ENCODE peak calls at places on chromosomes 13 and 19, in nine cellular contexts. V is neuronal stem cell; A is BE2C; I is CD4-positive, alpha-beta memory T cell; Y is heart right ventricle; M is mesendoderm; F is pancreas; E is neural progenitor cell; L is endothelial cell of umbilical vein. X is an unnamed sample.
A peak's percentile ranks its signal among the peaks of the same experiment; 100 is the strongest.

GRCh38 chr19:52600639-52601024 is 30.5 kb downstream of the ZNF701 start:
- DNase-seq in V (no peak), Y (no peak), E (no peak), I (no peak), A (no peak), F (no peak), L (no peak), M (no peak), X (no peak)

GRCh38 chr13:35865341-35866240 is 265.6 kb downstream of the DCLK1 start:
- DNase-seq in A (no peak), M (no peak), L (no peak), E (no peak), I (no peak), V (no peak), Y (no peak), F (no peak), X (no peak)

GRCh38 chr13:31859546-31859945 is 120.2 kb downstream of the RXFP2 start:
- DNase-seq in E (no peak), I (no peak), V (no peak), F (no peak), M (no peak), A (peak; percentile 44), L (no peak), Y (no peak), X (no peak)

GRCh38 chr19:12996542-12997094 is 1.3 kb downstream of the NFIX start:
- DNase-seq in L (peak; percentile 23), I (no peak), F (peak; percentile 48), M (peak; percentile 33), E (peak; percentile 73), A (no peak), V (no peak), Y (peak; percentile 40), X (peak; percentile 83)

GRCh38 chr19:41734585-41734984 is 20.7 kb upstream of the CEACAM6 start:
- DNase-seq in Y (no peak), V (no peak), F (no peak), L (no peak), A (no peak), M (no peak), I (no peak), E (no peak), X (no peak)

GRCh38 chr13:82751221-82751620 is 1131.1 kb downstream of the SLITRK1 start:
- DNase-seq in A (no peak), Y (no peak), E (no peak), I (no peak), M (no peak), F (no peak), V (no peak), L (no peak), X (no peak)

GRCh38 chr13:32150794-32151193 is 119.2 kb downstream of the FRY start:
- DNase-seq in I (no peak), V (no peak), Y (peak; percentile 78), A (no peak), E (no peak), F (no peak), M (no peak), L (no peak), X (peak; percentile 88)

GRCh38 chr13:106573279-106573831 is 5.4 kb upstream of the ARGLU1 start:
- DNase-seq in F (no peak), L (no peak), Y (no peak), M (no peak), I (no peak), E (no peak), V (no peak), A (no peak), X (peak; percentile 56)

GRCh38 chr19:29665826-29666633 is 769 bp downstream of the PLEKHF1 start:
- DNase-seq in V (peak; percentile 37), I (peak; percentile 21), E (peak; percentile 62), L (no peak), Y (peak; percentile 58), M (peak; percentile 79), A (no peak), F (no peak), X (peak; percentile 80)

GRCh38 chr19:42352216-42352892 is 26.9 kb downstream of the MEGF8 start:
- DNase-seq in E (peak; percentile 14), M (peak; percentile 52), V (peak; percentile 20), A (peak; percentile 53), F (no peak), I (no peak), L (no peak), Y (no peak), X (no peak)

GRCh38 chr19:35656700-35657099 is 8.6 kb downstream of the COX6B1 start:
- DNase-seq in Y (no peak), M (no peak), I (no peak), E (no peak), L (no peak), F (no peak), V (no peak), A (no peak), X (no peak)

GRCh38 chr13:20482275-20482761 is 43.3 kb downstream of the CRYL1 start:
- DNase-seq in E (no peak), M (peak; percentile 58), Y (no peak), F (no peak), L (no peak), A (peak; percentile 21), I (no peak), V (no peak), X (no peak)

GRCh38 chr19:17405250-17406038 is at the start of gene BST2:
- DNase-seq in I (peak; percentile 64), Y (peak; percentile 72), L (peak; percentile 84), V (no peak), A (peak; percentile 24), F (no peak), M (peak; percentile 52), E (peak; percentile 53), X (peak; percentile 85)
- H3K4me3 ChIP-seq in I (peak within 1 kb of the TSS; percentile 98), Y (peak within 1 kb of the TSS; percentile 63), L (peak within 1 kb of the TSS; percentile 20), V (peak within 1 kb of the TSS; percentile 14), A (no peak within 1 kb of the TSS), F (peak within 1 kb of the TSS; percentile 5), M (no peak within 1 kb of the TSS), E (peak within 1 kb of the TSS; percentile 61), X (peak within 1 kb of the TSS; percentile 66)

GRCh38 chr13:110455444-110455843 is 106.1 kb downstream of the RAB20 start:
- DNase-seq in M (no peak), L (no peak), E (no peak), A (no peak), V (no peak), F (no peak), I (no peak), Y (no peak), X (no peak)

GRCh38 chr13:110454956-110455355 is 106.6 kb downstream of the RAB20 start:
- DNase-seq in F (no peak), A (no peak), M (no peak), L (no peak), Y (no peak), I (no peak), V (no peak), E (no peak), X (no peak)

GRCh38 chr13:110457361-110457760 is 104.2 kb downstream of the RAB20 start:
- DNase-seq in Y (no peak), M (no peak), L (no peak), V (no peak), E (no peak), A (no peak), F (no peak), I (no peak), X (no peak)

GRCh38 chr13:110456550-110456949 is 105.0 kb downstream of the RAB20 start:
- DNase-seq in V (no peak), A (no peak), L (no peak), M (no peak), I (no peak), F (no peak), Y (no peak), E (no peak), X (no peak)

DNA sequence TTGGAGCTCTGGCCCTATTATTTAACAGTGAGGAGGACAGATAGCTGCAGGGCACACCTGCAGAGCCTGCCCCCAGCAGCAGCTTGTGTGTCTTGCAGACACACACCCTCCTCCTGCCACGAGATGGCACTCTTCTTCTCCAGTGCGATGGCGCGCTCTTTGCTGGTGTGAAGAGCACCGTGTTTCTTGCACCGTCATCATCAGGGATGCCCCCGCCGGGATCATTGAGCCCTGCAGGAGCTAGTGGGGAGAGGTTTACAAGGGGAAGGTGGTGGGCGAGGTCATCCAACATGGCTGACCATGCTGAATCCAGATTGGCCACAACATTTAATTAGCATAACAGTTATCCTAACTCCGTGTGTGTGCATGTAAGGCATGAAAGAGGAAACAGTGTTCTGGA is 105.6 kb downstream of the RAB20 start:
- DNase-seq in L (peak; percentile 62), V (peak; percentile 55), I (peak; percentile 41), F (peak; percentile 73), Y (peak; percentile 74), E (peak; percentile 87), A (peak; percentile 85), M (peak; percentile 99), X (peak; percentile 69)
- H3K36me3 ChIP-seq in L (peaks cover 20% of the 10 kb centered on the region), V (peaks cover 6% of the 10 kb centered on the region), I (no peaks in the 10 kb centered on the region), F (no peaks in the 10 kb centered on the region), Y (no peaks in the 10 kb centered on the region), E (no peaks in the 10 kb centered on the region), A (no peaks in the 10 kb centered on the region), M (peaks cover 4% of the 10 kb centered on the region), X (no peaks in the 10 kb centered on the region)

GRCh38 chr19:3031607-3031867 is 2.5 kb upstream of the TLE2 start:
- DNase-seq in L (no peak), Y (no peak), A (no peak), E (no peak), V (no peak), M (no peak), F (no peak), I (no peak), X (no peak)
- H3K27me3 ChIP-seq in L (peaks cover 8% of the 10 kb centered on the region), Y (no peaks in the 10 kb centered on the region), A (peaks cover 24% of the 10 kb centered on the region), E (peaks cover 87% of the 10 kb centered on the region), V (peaks cover 79% of the 10 kb centered on the region), M (peaks cover 11% of the 10 kb centered on the region), F (no peaks in the 10 kb centered on the region), I (no peaks in the 10 kb centered on the region), X (no peaks in the 10 kb centered on the region)

GRCh38 chr13:110413311-110414040 is 106.4 kb downstream of the COL4A2 start:
- DNase-seq in I (no peak), V (no peak), L (no peak), Y (peak; percentile 16), A (no peak), F (no peak), E (no peak), M (no peak), X (no peak)

GRCh38 chr13:110414283-110414682 is 107.2 kb downstream of the COL4A2 start:
- DNase-seq in V (no peak), M (no peak), Y (peak; percentile 4), I (no peak), F (no peak), L (no peak), A (no peak), E (no peak), X (no peak)

GRCh38 chr13:110416131-110416584 is 109.1 kb downstream of the COL4A2 start:
- DNase-seq in A (no peak), Y (no peak), L (no peak), M (no peak), I (no peak), V (no peak), F (no peak), E (no peak), X (no peak)

GRCh38 chr13:110417537-110417908 is 110.4 kb downstream of the COL4A2 start:
- DNase-seq in E (no peak), L (no peak), M (no peak), A (no peak), Y (peak; percentile 12), F (no peak), I (no peak), V (no peak), X (no peak)

DNA sequence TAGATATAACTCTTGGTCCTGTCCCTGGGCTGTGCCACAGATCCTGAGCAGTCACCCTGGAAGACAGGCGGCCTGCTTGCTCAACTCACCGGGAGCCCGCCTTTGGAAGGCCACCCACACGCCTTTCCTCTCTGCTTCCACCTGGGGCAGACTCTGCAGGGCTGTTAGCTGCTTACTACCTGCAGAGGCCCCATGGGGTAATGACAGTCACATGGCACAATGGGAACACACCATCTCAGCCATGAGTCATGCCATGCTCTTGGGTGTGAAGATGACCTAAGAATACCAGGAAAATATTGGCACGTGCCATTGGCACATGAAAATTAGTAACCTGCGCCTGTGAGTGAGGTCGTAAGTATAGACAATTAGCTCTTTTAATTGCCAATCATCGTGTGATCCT is 108.6 kb downstream of the COL4A2 start:
- DNase-seq in F (no peak), V (no peak), E (no peak), I (no peak), M (peak; percentile 88), Y (peak; percentile 34), A (no peak), L (no peak), X (peak; percentile 19)
- H3K4me3 ChIP-seq in F (no peak overlapping the region), V (no peak overlapping the region), E (no peak overlapping the region), I (no peak overlapping the region), M (no peak overlapping the region), Y (no peak overlapping the region), A (no peak overlapping the region), L (no peak overlapping the region), X (no peak overlapping the region)

X was measured in MG63.